ENCODE peak calls at places on chromosomes 13 and 19, in nine cellular contexts. H is IMR-90; D is CD8-positive, alpha-beta memory T cell; B is fibroblast of lung; O is lower lobe of right lung; F is mesendoderm; A is heart right ventricle; L is SJSA1; Z is body of pancreas. X is an unnamed sample.

GRCh38 chr13:114285166-114285808 is 3.9 kb downstream of the UPF3A start:
- DNase-seq in O (no peak), A (no peak), B (peak; percentile 51), Z (no peak), D (no peak), H (peak; percentile 17), L (no peak), F (no peak), X (no peak)

GRCh38 chr19:50173144-50173543 is 10.1 kb upstream of the IZUMO2 start:
- DNase-seq in B (no peak), L (no peak), H (no peak), A (no peak), Z (no peak), F (peak; percentile 78), D (no peak), O (no peak), X (no peak)

GRCh38 chr19:1251503-1252220 is 3.3 kb downstream of the MIDN start:
- DNase-seq in H (no peak), L (no peak), Z (peak; percentile 76), B (no peak), O (no peak), D (peak; percentile 81), A (no peak), F (peak; percentile 73), X (peak; percentile 64)

GRCh38 chr13:69690999-69691398 is 416.6 kb upstream of the ATXN8OS start:
- DNase-seq in B (no peak), L (no peak), Z (no peak), F (peak; percentile 68), A (no peak), H (no peak), D (no peak), O (no peak), X (no peak)

GRCh38 chr19:4069331-4069959 is 2.7 kb upstream of the ZBTB7A start:
- DNase-seq in Z (no peak), L (no peak), A (no peak), B (no peak), O (peak; percentile 89), D (peak; percentile 76), F (no peak), H (no peak), X (no peak)

GRCh38 chr19:35381926-35382325 is 11.1 kb downstream of the GPR42 start:
- DNase-seq in B (no peak), H (no peak), D (no peak), O (no peak), L (no peak), Z (no peak), A (no peak), F (no peak), X (no peak)

GRCh38 chr13:67078062-67078461 is 152.1 kb downstream of the PCDH9 start:
- DNase-seq in D (no peak), Z (no peak), A (no peak), L (no peak), F (no peak), B (no peak), H (no peak), O (no peak), X (no peak)

GRCh38 chr13:59477011-59477410 is 686.7 kb downstream of the DIAPH3 start:
- DNase-seq in H (no peak), A (no peak), B (no peak), D (no peak), L (no peak), O (no peak), Z (no peak), F (no peak), X (no peak)

GRCh38 chr19:36501973-36502372 is 12.6 kb upstream of the ZNF566 start:
- DNase-seq in O (no peak), H (no peak), B (no peak), F (no peak), L (no peak), A (no peak), D (no peak), Z (no peak), X (no peak)

GRCh38 chr19:38360351-38360750 is 14.0 kb upstream of the PSMD8 start:
- DNase-seq in H (no peak), O (no peak), B (no peak), Z (no peak), F (no peak), L (no peak), D (no peak), A (no peak), X (no peak)

GRCh38 chr13:80047406-80047805 is 293.5 kb downstream of the SPRY2 start:
- DNase-seq in F (no peak), Z (no peak), H (peak; percentile 69), D (no peak), O (no peak), L (no peak), A (no peak), B (peak; percentile 95), X (no peak)

GRCh38 chr13:72726721-72727416 is 560 bp downstream of the MZT1 start:
- DNase-seq in Z (peak; percentile 45), A (peak; percentile 21), L (peak; percentile 52), B (peak; percentile 24), O (peak; percentile 71), F (peak; percentile 21), D (peak; percentile 67), H (no peak), X (peak; percentile 76)

GRCh38 chr13:101425623-101426022 is 9.3 kb upstream of the NALCN start:
- DNase-seq in D (no peak), F (peak; percentile 4), B (no peak), H (no peak), A (no peak), L (no peak), Z (no peak), O (no peak), X (no peak)

GRCh38 chr19:54149021-54149812 is 10.3 kb downstream of the LENG1 start:
- DNase-seq in B (no peak), A (no peak), H (no peak), D (no peak), Z (no peak), F (no peak), L (no peak), O (no peak), X (no peak)

GRCh38 chr13:64591981-64592380 is 2638.2 kb downstream of the PCDH9 start:
- DNase-seq in L (no peak), D (no peak), O (no peak), B (peak; percentile 62), Z (no peak), F (no peak), H (peak; percentile 61), A (no peak), X (no peak)

GRCh38 chr13:67091603-67092002 is 138.5 kb downstream of the PCDH9 start:
- DNase-seq in H (no peak), Z (no peak), B (no peak), O (no peak), D (no peak), L (no peak), F (no peak), A (no peak), X (no peak)

GRCh38 chr19:38658462-38659306 is 11.2 kb downstream of the ACTN4 start:
- DNase-seq in H (peak; percentile 100), D (no peak), L (peak; percentile 86), O (no peak), F (peak; percentile 78), Z (peak; percentile 67), A (peak; percentile 74), B (peak; percentile 100), X (peak; percentile 70)

GRCh38 chr13:27665761-27666160 is 44.1 kb downstream of the POLR1D start:
- DNase-seq in L (no peak), H (no peak), A (no peak), B (no peak), D (no peak), Z (no peak), O (no peak), F (no peak), X (no peak)

DNA sequence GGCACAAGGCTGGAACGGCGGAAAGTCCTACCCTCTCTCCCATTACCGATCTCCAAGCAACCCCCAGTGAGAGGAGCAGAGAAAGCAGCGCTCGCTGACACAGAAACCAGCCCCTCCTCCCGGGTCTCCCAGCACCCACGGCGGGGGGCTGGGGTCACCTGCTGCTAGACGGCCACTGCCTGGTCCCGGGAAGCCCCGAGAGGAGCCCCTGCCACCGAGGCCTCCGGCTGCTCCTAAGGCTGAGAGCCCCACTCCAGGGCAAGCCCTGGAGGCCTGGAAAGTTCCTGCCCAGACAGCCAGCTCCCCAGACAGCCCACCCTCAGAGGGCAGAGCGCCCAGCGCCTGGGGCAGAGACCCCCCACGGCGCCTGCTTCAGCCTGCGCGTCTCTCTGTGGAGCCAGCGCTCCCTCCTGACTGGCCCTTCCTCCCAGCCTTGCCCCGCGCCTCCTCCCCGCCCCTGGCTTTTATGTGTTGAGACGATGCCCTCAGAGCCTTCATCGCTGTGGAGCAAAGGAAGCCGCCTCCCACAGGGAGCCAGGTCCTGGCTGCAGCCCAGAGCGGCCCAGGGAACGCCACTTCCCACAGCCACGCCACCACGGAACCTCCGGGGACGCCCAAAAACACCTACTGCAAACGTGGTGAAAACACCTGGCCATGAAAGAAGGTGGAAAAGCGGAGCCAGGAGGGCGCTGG is 51.1 kb downstream of the MLLT1 start:
- DNase-seq in O (no peak), D (no peak), B (peak; percentile 43), Z (no peak), L (peak; percentile 88), H (no peak), A (no peak), F (no peak), X (no peak)
- H3K27ac ChIP-seq in O (no peak overlapping the region), D (no peak overlapping the region), B (no peak overlapping the region), Z (no peak overlapping the region), L (no peak overlapping the region), H (no peak overlapping the region), A (no peak overlapping the region), F (no peak overlapping the region), X (peak overlapping the region; percentile 37)

GRCh38 chr13:36887758-36888521 is 32.1 kb downstream of the SMAD9 start:
- DNase-seq in D (no peak), O (no peak), H (no peak), F (peak; percentile 69), Z (no peak), L (no peak), A (no peak), B (peak; percentile 4), X (no peak)
- H3K4me1 ChIP-seq in D (no peaks in the 10 kb centered on the region), O (peaks cover 6% of the 10 kb centered on the region), H (peaks cover 13% of the 10 kb centered on the region), F (peaks cover 15% of the 10 kb centered on the region), Z (no peaks in the 10 kb centered on the region), L (peaks cover 35% of the 10 kb centered on the region), A (peaks cover 30% of the 10 kb centered on the region), B (no peaks in the 10 kb centered on the region), X (peaks cover 30% of the 10 kb centered on the region)

DNA sequence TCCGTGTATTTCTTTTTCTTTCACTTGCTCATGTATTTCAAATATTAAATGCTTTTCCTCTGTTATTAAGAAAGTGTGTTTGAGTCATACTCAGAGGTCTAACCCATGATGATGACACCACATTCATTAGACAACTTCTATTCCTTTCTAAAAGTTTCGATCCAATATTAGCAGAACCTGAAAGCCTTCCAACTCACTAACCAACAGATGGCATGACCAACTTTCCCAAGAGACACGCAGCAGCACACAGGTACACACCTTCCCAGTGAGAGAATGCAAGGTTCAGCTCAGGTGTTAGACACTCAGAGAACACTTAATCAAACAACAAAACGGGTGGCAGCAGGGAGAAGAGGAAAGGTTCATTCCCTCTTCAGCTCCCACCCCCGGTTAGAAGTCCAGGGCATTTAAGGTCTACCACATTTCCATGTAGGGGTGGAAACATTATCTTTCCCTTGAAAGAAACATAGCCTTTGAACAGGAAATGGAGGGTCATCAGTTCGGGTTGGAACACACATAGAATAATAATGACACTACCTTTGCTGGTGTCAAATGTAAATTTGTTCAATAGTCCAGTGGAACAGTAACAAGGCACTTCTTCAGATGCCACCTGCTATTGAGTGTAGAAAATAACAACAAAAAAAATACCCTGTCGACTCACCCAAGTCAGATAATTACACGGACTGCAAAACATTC is 404.2 kb downstream of the COG6 start:
- DNase-seq in O (no peak), A (no peak), B (peak; percentile 22), D (no peak), L (no peak), H (no peak), F (no peak), Z (peak; percentile 71), X (no peak)
- H3K4me3 ChIP-seq in O (no peak overlapping the region), A (no peak overlapping the region), B (no peak overlapping the region), D (no peak overlapping the region), L (no peak overlapping the region), H (no peak overlapping the region), F (no peak overlapping the region), Z (no peak overlapping the region), X (no peak overlapping the region)

GRCh38 chr19:41431426-41432386 is 4.5 kb upstream of the B3GNT8 start:
- DNase-seq in H (peak; percentile 31), O (peak; percentile 57), F (peak; percentile 48), A (peak; percentile 83), B (no peak), Z (no peak), D (no peak), L (no peak), X (peak; percentile 36)
- H3K27ac ChIP-seq in H (no peak overlapping the region), O (no peak overlapping the region), F (no peak overlapping the region), A (peak overlapping the region; percentile 94), B (no peak overlapping the region), Z (no peak overlapping the region), D (no peak overlapping the region), L (no peak overlapping the region), X (peak overlapping the region; percentile 26)

X was measured in A673.